ENCODE peak calls at places on chromosomes 7 and 10, in five cellular contexts. F is brain microvascular endothelial cell, L is astrocyte, P is astrocyte of the spinal cord, M is tibial nerve. I is an unnamed sample.

GRCh38 chr7:131424219-131424822 is 96.6 kb downstream of the MKLN1 start:
- DNase-seq in M (no peak), P (peak; percentile 56), F (peak; percentile 28), L (peak; percentile 27), I (no peak)

GRCh38 chr7:70040971-70041766 is 442.9 kb downstream of the AUTS2 start:
- DNase-seq in L (no peak), F (no peak), P (peak; percentile 48), M (no peak), I (no peak)

GRCh38 chr7:95441042-95441823 is 6.4 kb upstream of the PON2 start:
- DNase-seq in F (no peak), P (no peak), M (no peak), L (peak; percentile 52), I (no peak)

GRCh38 chr10:112059220-112059619 is 124.3 kb downstream of the GPAM start:
- DNase-seq in P (no peak), F (no peak), L (no peak), M (no peak), I (no peak)

GRCh38 chr10:77974396-77975074 is 48.0 kb upstream of the DLG5 start:
- DNase-seq in P (peak; percentile 63), L (peak; percentile 18), F (peak; percentile 53), M (no peak), I (peak; percentile 31)

GRCh38 chr10:22345301-22346086 is at the start of gene SPAG6:
- DNase-seq in P (no peak), F (no peak), L (no peak), M (no peak), I (no peak)

GRCh38 chr10:69741671-69742355 is 59.9 kb upstream of the COL13A1 start:
- DNase-seq in P (no peak), F (no peak), L (no peak), M (no peak), I (no peak)

GRCh38 chr7:11843113-11843765 is 11.2 kb upstream of the THSD7A start:
- DNase-seq in M (no peak), L (peak; percentile 63), F (no peak), P (peak; percentile 38), I (no peak)

GRCh38 chr10:70472799-70473452 is 5.6 kb upstream of the PALD1 start:
- DNase-seq in P (no peak), F (no peak), L (no peak), M (no peak), I (no peak)

GRCh38 chr7:2037301-2037804 is 195.4 kb downstream of the MAD1L1 start:
- DNase-seq in F (no peak), M (no peak), L (peak; percentile 10), P (no peak), I (no peak)

GRCh38 chr7:55130079-55130476 is 111.3 kb downstream of the EGFR start:
- DNase-seq in P (peak; percentile 53), F (no peak), L (peak; percentile 66), M (no peak), I (no peak)

GRCh38 chr10:35372329-35372728 is 36.0 kb downstream of the CCNY start:
- DNase-seq in L (peak; percentile 83), F (no peak), M (no peak), P (peak; percentile 68), I (no peak)

GRCh38 chr7:123397746-123398145 is 136.6 kb downstream of the IQUB start:
- DNase-seq in P (no peak), L (no peak), F (no peak), M (no peak), I (peak; percentile 10)

GRCh38 chr10:77180794-77181193 is 456.8 kb downstream of the KCNMA1 start:
- DNase-seq in L (no peak), M (no peak), P (no peak), F (no peak), I (no peak)

GRCh38 chr10:14608381-14609001 is 166.2 kb downstream of the FAM107B start:
- DNase-seq in F (no peak), M (no peak), P (no peak), L (no peak), I (no peak)

GRCh38 chr10:13526952-13527863 is 1.6 kb downstream of the BEND7 start:
- DNase-seq in F (peak; percentile 39), P (peak; percentile 61), L (peak; percentile 87), M (no peak), I (no peak)

GRCh38 chr10:52778511-52779392 is 6.2 kb upstream of the MBL2 start:
- DNase-seq in L (peak; percentile 16), P (peak; percentile 35), F (peak; percentile 36), M (no peak), I (no peak)

GRCh38 chr10:74799840-74800239 is 26.6 kb upstream of the KAT6B start:
- DNase-seq in F (peak; percentile 91), P (peak; percentile 94), M (no peak), L (peak; percentile 93), I (peak; percentile 36)

GRCh38 chr7:150514748-150515222 is at the start of gene GIMAP7:
- DNase-seq in M (no peak), F (no peak), P (no peak), L (no peak), I (no peak)

GRCh38 chr10:102344067-102344466 is 51.4 kb upstream of the NFKB2 start:
- DNase-seq in L (peak; percentile 69), F (peak; percentile 42), P (peak; percentile 47), M (no peak), I (no peak)

GRCh38 chr10:104259456-104259855 is 4.8 kb downstream of the GSTO1 start:
- DNase-seq in L (no peak), F (no peak), P (no peak), M (no peak), I (no peak)

GRCh38 chr7:30764030-30764991 is 6.9 kb upstream of the MINDY4 start:
- DNase-seq in F (peak; percentile 41), L (peak; percentile 60), M (no peak), P (peak; percentile 36), I (no peak)

GRCh38 chr7:124690840-124691239 is 74.8 kb downstream of the GPR37 start:
- DNase-seq in P (no peak), L (no peak), M (no peak), F (no peak), I (peak; percentile 17)

GRCh38 chr10:117689566-117689965 is 147.0 kb downstream of the EMX2 start:
- DNase-seq in P (no peak), F (peak; percentile 11), L (no peak), M (no peak), I (no peak)

GRCh38 chr10:11521860-11522259 is 89.6 kb downstream of the USP6NL start:
- DNase-seq in F (no peak), M (no peak), L (peak; percentile 42), P (no peak), I (no peak)

GRCh38 chr10:30557884-30558283 is 71.7 kb downstream of the LYZL2 start:
- DNase-seq in F (peak; percentile 2), L (peak; percentile 67), M (no peak), P (peak; percentile 4), I (no peak)

GRCh38 chr7:41007351-41007751 is 695.5 kb downstream of the INHBA start:
- DNase-seq in F (peak; percentile 33), L (peak; percentile 79), P (peak; percentile 42), M (no peak), I (no peak)

GRCh38 chr10:93420091-93420490 is 62.0 kb downstream of the MYOF start:
- DNase-seq in M (no peak), P (no peak), F (no peak), L (peak; percentile 35), I (no peak)

GRCh38 chr10:96697026-96697425 is 23.3 kb downstream of the PIK3AP1 start:
- DNase-seq in L (no peak), M (no peak), P (no peak), F (no peak), I (peak; percentile 27)

GRCh38 chr10:96697438-96697837 is 22.9 kb downstream of the PIK3AP1 start:
- DNase-seq in P (no peak), L (no peak), F (no peak), M (no peak), I (no peak)

GRCh38 chr10:96700477-96701099 is 19.7 kb downstream of the PIK3AP1 start:
- DNase-seq in F (no peak), M (no peak), P (no peak), L (no peak), I (no peak)

GRCh38 chr10:96701265-96701664 is 19.0 kb downstream of the PIK3AP1 start:
- DNase-seq in L (no peak), M (no peak), P (no peak), F (no peak), I (no peak)

DNA sequence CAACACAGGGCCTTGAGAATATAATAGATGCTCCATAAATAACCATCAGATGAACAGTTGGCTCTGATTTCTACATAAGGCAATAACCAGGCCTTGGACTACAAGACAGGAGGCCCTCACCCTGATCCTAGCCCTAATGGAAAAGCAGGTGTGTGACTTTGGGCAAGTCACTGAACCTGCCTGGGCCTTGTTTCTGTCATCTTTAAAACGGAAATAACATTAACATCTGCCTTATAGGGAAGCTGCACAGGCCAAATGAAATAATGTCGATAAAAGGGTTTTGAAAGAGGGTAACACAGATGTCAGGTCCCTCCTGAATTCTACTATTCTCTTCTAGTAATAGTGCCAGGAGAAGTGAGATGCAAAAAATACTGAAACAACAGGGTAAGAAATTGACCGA is 20.7 kb downstream of the PIK3AP1 start:
- DNase-seq in F (no peak), L (no peak), M (no peak), P (no peak), I (no peak)
- H3K4me3 ChIP-seq in F (no peak overlapping the region), L (no peak overlapping the region), M (no peak overlapping the region), P (no peak overlapping the region), I (no peak overlapping the region)

DNA sequence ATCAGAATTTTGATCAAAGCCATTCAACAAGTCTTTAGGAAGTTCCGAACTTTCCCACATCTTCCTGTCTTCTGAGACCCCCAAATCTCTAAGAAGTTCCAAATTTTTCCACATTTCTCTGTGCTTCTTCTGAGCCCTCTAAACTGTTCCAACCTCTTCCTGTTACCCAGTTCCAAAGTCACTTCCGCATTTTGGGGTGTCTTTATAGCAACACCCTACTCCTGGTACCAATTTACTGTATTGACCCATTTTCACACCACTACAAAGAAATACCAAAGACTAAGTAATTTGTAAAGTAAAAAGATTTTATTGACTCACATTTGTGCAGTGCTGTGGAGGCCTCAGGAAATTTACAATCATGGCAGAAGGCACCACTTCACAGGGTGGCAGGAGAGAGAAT is 385.8 kb upstream of the GHITM start:
- DNase-seq in F (no peak), L (no peak), M (no peak), P (no peak), I (no peak)
- H3K4me3 ChIP-seq in F (no peak overlapping the region), L (no peak overlapping the region), M (no peak overlapping the region), P (no peak overlapping the region), I (no peak overlapping the region)

GRCh38 chr7:154942718-154943117 is 60.2 kb downstream of the PAXIP1 start:
- DNase-seq in F (no peak), P (no peak), L (no peak), M (no peak), I (no peak)
- H3K4me3 ChIP-seq in F (no peak overlapping the region), P (no peak overlapping the region), L (no peak overlapping the region), M (no peak overlapping the region), I (no peak overlapping the region)

GRCh38 chr10:57507788-57508187 is 759.9 kb downstream of the IPMK start:
- DNase-seq in M (no peak), P (no peak), F (no peak), L (no peak), I (peak; percentile 27)
- H3K4me3 ChIP-seq in M (no peak overlapping the region), P (no peak overlapping the region), F (no peak overlapping the region), L (no peak overlapping the region), I (no peak overlapping the region)

GRCh38 chr10:121764241-121764942 is 163.4 kb downstream of the ATE1 start:
- DNase-seq in F (no peak), M (no peak), P (no peak), L (no peak), I (no peak)
- H3K4me3 ChIP-seq in F (no peak overlapping the region), M (no peak overlapping the region), P (no peak overlapping the region), L (no peak overlapping the region), I (no peak overlapping the region)

GRCh38 chr7:100890640-100891521 is 1.4 kb upstream of the UFSP1 start:
- DNase-seq in M (no peak), F (no peak), L (no peak), P (no peak), I (no peak)
- H3K4me3 ChIP-seq in M (peak overlapping the region; percentile 93), F (peak overlapping the region; percentile 54), L (peak overlapping the region; percentile 45), P (peak overlapping the region; percentile 51), I (peak overlapping the region; percentile 82)

I was measured in LNCaP clone FGC.